ENCODE peak calls at places on chromosomes 7 and 10, in six cellular contexts. S is T-helper 9 cell; L is choroid plexus epithelial cell; F is H54; Y is activated naive CD4-positive, alpha-beta T cell treated with Interleukin-2 at 50 U/mL for 16 hours; I is astrocyte of the spinal cord. A is an unnamed sample.

GRCh38 chr7:36758879-36759278 is 34.6 kb upstream of the AOAH start:
- DNase-seq in S (no peak), L (no peak), F (no peak), Y (no peak), I (no peak), A (no peak)

GRCh38 chr7:79199961-79200360 is 253.5 kb downstream of the MAGI2 start:
- DNase-seq in S (no peak), L (no peak), F (no peak), Y (no peak), I (no peak), A (no peak)

GRCh38 chr7:126700807-126701604 is 551.7 kb downstream of the GRM8 start:
- DNase-seq in S (no peak), L (peak; percentile 98), F (peak; percentile 47), Y (peak; percentile 62), I (peak; percentile 96), A (no peak)

GRCh38 chr7:1663857-1664651 is 6.0 kb upstream of the ELFN1 start:
- DNase-seq in S (no peak), L (no peak), F (no peak), Y (no peak), I (no peak), A (peak; percentile 6)

GRCh38 chr10:24415455-24416169 is 206.7 kb downstream of the KIAA1217 start:
- DNase-seq in S (no peak), L (peak; percentile 89), F (no peak), Y (no peak), I (peak; percentile 81), A (no peak)

GRCh38 chr10:75081379-75081778 is 30.1 kb upstream of the SAMD8 start:
- DNase-seq in S (no peak), L (no peak), F (no peak), Y (no peak), I (no peak), A (no peak)

GRCh38 chr10:63539377-63539776 is 18.2 kb downstream of the REEP3 start:
- DNase-seq in S (no peak), L (no peak), F (no peak), Y (no peak), I (no peak), A (no peak)

GRCh38 chr7:102197599-102197998 is 89.1 kb upstream of the SH2B2 start:
- DNase-seq in S (no peak), L (no peak), F (no peak), Y (no peak), I (no peak), A (no peak)

GRCh38 chr7:30988346-30989005 is 24.7 kb downstream of the GHRHR start:
- DNase-seq in S (no peak), L (no peak), F (peak; percentile 54), Y (no peak), I (no peak), A (no peak)